ENCODE peak calls at places on chromosomes 5 and 9, in eight cellular contexts. One of them, this sample, is unnamed. For H3K36me3 and H3K4me1, the result is how much of the 10 kb centered on the place peaks cover.

GRCh38 chr5:10552183-10553143 is 11.4 kb upstream of the ANKRD33B start:
- DNase-seq in esophagus squamous epithelium: no peak
- DNase-seq in aorta: no peak
- DNase-seq in Caco-2: no peak
- DNase-seq in mammary epithelial cell: no peak
- DNase-seq in neuronal stem cell: no peak
- DNase-seq in naive thymus-derived CD4-positive, alpha-beta T cell: no peak
- DNase-seq in transverse colon: no peak
- DNase-seq in this sample: no peak

GRCh38 chr9:87891754-87892153 is 9.1 kb downstream of the SPATA31E1 start:
- DNase-seq in transverse colon: no peak
- DNase-seq in aorta: no peak
- DNase-seq in neuronal stem cell: no peak
- DNase-seq in naive thymus-derived CD4-positive, alpha-beta T cell: no peak
- DNase-seq in Caco-2: no peak
- DNase-seq in mammary epithelial cell: no peak
- DNase-seq in esophagus squamous epithelium: no peak
- DNase-seq in this sample: no peak

GRCh38 chr5:125209650-125210049 is 463.2 kb upstream of the ZNF608 start:
- DNase-seq in transverse colon: no peak
- DNase-seq in aorta: no peak
- DNase-seq in naive thymus-derived CD4-positive, alpha-beta T cell: no peak
- DNase-seq in neuronal stem cell: no peak
- DNase-seq in mammary epithelial cell: no peak
- DNase-seq in esophagus squamous epithelium: no peak
- DNase-seq in Caco-2: no peak
- DNase-seq in this sample: peak

GRCh38 chr9:94861589-94862241 is 135.2 kb downstream of the AOPEP start:
- DNase-seq in transverse colon: no peak
- DNase-seq in esophagus squamous epithelium: no peak
- DNase-seq in mammary epithelial cell: peak
- DNase-seq in neuronal stem cell: no peak
- DNase-seq in naive thymus-derived CD4-positive, alpha-beta T cell: no peak
- DNase-seq in Caco-2: no peak
- DNase-seq in aorta: no peak
- DNase-seq in this sample: no peak

GRCh38 chr9:110583237-110583636 is 3.7 kb upstream of the SVEP1 start:
- DNase-seq in naive thymus-derived CD4-positive, alpha-beta T cell: no peak
- DNase-seq in aorta: no peak
- DNase-seq in transverse colon: no peak
- DNase-seq in Caco-2: no peak
- DNase-seq in mammary epithelial cell: peak
- DNase-seq in esophagus squamous epithelium: no peak
- DNase-seq in neuronal stem cell: no peak
- DNase-seq in this sample: no peak

GRCh38 chr9:19184144-19184917 is 46.2 kb upstream of the DENND4C start:
- DNase-seq in Caco-2: peak
- DNase-seq in mammary epithelial cell: peak
- DNase-seq in neuronal stem cell: peak
- DNase-seq in esophagus squamous epithelium: peak
- DNase-seq in aorta: peak
- DNase-seq in naive thymus-derived CD4-positive, alpha-beta T cell: peak
- DNase-seq in transverse colon: peak
- DNase-seq in this sample: peak

GRCh38 chr5:140946578-140946977 is 19.7 kb upstream of the PCDHAC2 start:
- DNase-seq in mammary epithelial cell: no peak
- DNase-seq in esophagus squamous epithelium: no peak
- DNase-seq in naive thymus-derived CD4-positive, alpha-beta T cell: no peak
- DNase-seq in neuronal stem cell: no peak
- DNase-seq in transverse colon: no peak
- DNase-seq in aorta: no peak
- DNase-seq in Caco-2: no peak
- DNase-seq in this sample: no peak

GRCh38 chr5:135186662-135187522 is 152.9 kb upstream of the PITX1 start:
- DNase-seq in aorta: no peak
- DNase-seq in transverse colon: no peak
- DNase-seq in naive thymus-derived CD4-positive, alpha-beta T cell: no peak
- DNase-seq in mammary epithelial cell: peak
- DNase-seq in neuronal stem cell: no peak
- DNase-seq in esophagus squamous epithelium: no peak
- DNase-seq in Caco-2: peak
- DNase-seq in this sample: no peak

GRCh38 chr9:101465330-101465915 is 29.8 kb upstream of the ALDOB start:
- DNase-seq in aorta: no peak
- DNase-seq in neuronal stem cell: peak
- DNase-seq in transverse colon: peak
- DNase-seq in mammary epithelial cell: peak
- DNase-seq in naive thymus-derived CD4-positive, alpha-beta T cell: no peak
- DNase-seq in Caco-2: peak
- DNase-seq in esophagus squamous epithelium: no peak
- DNase-seq in this sample: peak

GRCh38 chr5:34008721-34009120 is 871 bp upstream of the AMACR start:
- DNase-seq in transverse colon: no peak
- DNase-seq in Caco-2: no peak
- DNase-seq in naive thymus-derived CD4-positive, alpha-beta T cell: no peak
- DNase-seq in neuronal stem cell: no peak
- DNase-seq in esophagus squamous epithelium: no peak
- DNase-seq in mammary epithelial cell: no peak
- DNase-seq in aorta: no peak
- DNase-seq in this sample: no peak

GRCh38 chr9:85610074-85610855 is 131.5 kb downstream of the AGTPBP1 start:
- DNase-seq in mammary epithelial cell: peak
- DNase-seq in naive thymus-derived CD4-positive, alpha-beta T cell: peak
- DNase-seq in neuronal stem cell: peak
- DNase-seq in esophagus squamous epithelium: no peak
- DNase-seq in Caco-2: no peak
- DNase-seq in aorta: no peak
- DNase-seq in transverse colon: no peak
- DNase-seq in this sample: peak

GRCh38 chr9:72351538-72352453 is 13.2 kb downstream of the ZFAND5 start:
- DNase-seq in esophagus squamous epithelium: no peak
- DNase-seq in mammary epithelial cell: peak
- DNase-seq in neuronal stem cell: no peak
- DNase-seq in aorta: no peak
- DNase-seq in naive thymus-derived CD4-positive, alpha-beta T cell: no peak
- DNase-seq in Caco-2: no peak
- DNase-seq in transverse colon: no peak
- DNase-seq in this sample: no peak

GRCh38 chr9:18058564-18058963 is 415.4 kb upstream of the ADAMTSL1 start:
- DNase-seq in transverse colon: no peak
- DNase-seq in naive thymus-derived CD4-positive, alpha-beta T cell: no peak
- DNase-seq in aorta: no peak
- DNase-seq in mammary epithelial cell: no peak
- DNase-seq in esophagus squamous epithelium: no peak
- DNase-seq in neuronal stem cell: no peak
- DNase-seq in Caco-2: no peak
- DNase-seq in this sample: no peak

GRCh38 chr9:123044556-123044955 is 11.1 kb downstream of the GPR21 start:
- DNase-seq in Caco-2: no peak
- DNase-seq in esophagus squamous epithelium: no peak
- DNase-seq in mammary epithelial cell: peak
- DNase-seq in aorta: no peak
- DNase-seq in naive thymus-derived CD4-positive, alpha-beta T cell: no peak
- DNase-seq in transverse colon: no peak
- DNase-seq in neuronal stem cell: no peak
- DNase-seq in this sample: no peak

GRCh38 chr9:128342971-128343680 is 2.8 kb downstream of the SLC27A4 start:
- DNase-seq in Caco-2: no peak
- DNase-seq in neuronal stem cell: no peak
- DNase-seq in aorta: no peak
- DNase-seq in mammary epithelial cell: no peak
- DNase-seq in naive thymus-derived CD4-positive, alpha-beta T cell: no peak
- DNase-seq in transverse colon: no peak
- DNase-seq in esophagus squamous epithelium: no peak
- DNase-seq in this sample: no peak

DNA sequence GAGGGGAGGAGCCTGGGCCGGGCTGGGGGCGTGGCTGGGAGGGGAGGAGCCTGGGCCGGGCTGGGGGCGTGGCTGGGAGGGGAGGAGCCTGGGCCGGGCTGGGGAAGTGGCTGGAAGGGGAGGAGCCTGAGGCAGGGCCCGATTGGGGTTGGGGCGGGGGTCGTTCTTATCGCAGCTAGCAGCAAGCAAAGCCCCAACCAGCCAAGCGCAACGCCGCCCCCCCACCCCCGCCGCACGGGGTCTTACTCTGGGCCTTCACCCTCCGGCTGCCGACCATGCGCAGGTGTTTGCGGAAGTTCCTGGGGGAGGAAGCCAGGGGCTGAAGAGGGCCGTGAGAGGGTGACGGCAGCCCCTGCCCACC is 5.0 kb downstream of the NSMF start:
- DNase-seq in Caco-2: no peak
- DNase-seq in esophagus squamous epithelium: no peak
- DNase-seq in transverse colon: peak
- DNase-seq in naive thymus-derived CD4-positive, alpha-beta T cell: peak
- DNase-seq in mammary epithelial cell: no peak
- DNase-seq in neuronal stem cell: peak
- DNase-seq in aorta: peak
- DNase-seq in this sample: no peak
- H3K36me3 ChIP-seq in Caco-2: under half
- H3K36me3 ChIP-seq in esophagus squamous epithelium: under half
- H3K36me3 ChIP-seq in transverse colon: under half
- H3K36me3 ChIP-seq in naive thymus-derived CD4-positive, alpha-beta T cell: under half
- H3K36me3 ChIP-seq in mammary epithelial cell: under half
- H3K36me3 ChIP-seq in neuronal stem cell: under half
- H3K36me3 ChIP-seq in aorta: under half
- H3K36me3 ChIP-seq in this sample: under half

GRCh38 chr9:92713528-92713927 is 43.6 kb upstream of the IPPK start:
- DNase-seq in transverse colon: no peak
- DNase-seq in mammary epithelial cell: no peak
- DNase-seq in esophagus squamous epithelium: no peak
- DNase-seq in Caco-2: no peak
- DNase-seq in aorta: no peak
- DNase-seq in naive thymus-derived CD4-positive, alpha-beta T cell: no peak
- DNase-seq in neuronal stem cell: no peak
- DNase-seq in this sample: no peak

GRCh38 chr9:92714016-92714415 is 44.1 kb upstream of the IPPK start:
- DNase-seq in neuronal stem cell: no peak
- DNase-seq in aorta: no peak
- DNase-seq in Caco-2: no peak
- DNase-seq in mammary epithelial cell: no peak
- DNase-seq in transverse colon: no peak
- DNase-seq in naive thymus-derived CD4-positive, alpha-beta T cell: no peak
- DNase-seq in esophagus squamous epithelium: no peak
- DNase-seq in this sample: no peak

GRCh38 chr9:92715488-92716231 is 45.7 kb upstream of the IPPK start:
- DNase-seq in Caco-2: no peak
- DNase-seq in naive thymus-derived CD4-positive, alpha-beta T cell: no peak
- DNase-seq in esophagus squamous epithelium: no peak
- DNase-seq in neuronal stem cell: no peak
- DNase-seq in transverse colon: no peak
- DNase-seq in aorta: peak
- DNase-seq in mammary epithelial cell: peak
- DNase-seq in this sample: peak

GRCh38 chr9:92716557-92716956 is 46.6 kb upstream of the IPPK start:
- DNase-seq in Caco-2: peak
- DNase-seq in neuronal stem cell: peak
- DNase-seq in esophagus squamous epithelium: no peak
- DNase-seq in naive thymus-derived CD4-positive, alpha-beta T cell: peak
- DNase-seq in aorta: peak
- DNase-seq in transverse colon: peak
- DNase-seq in mammary epithelial cell: peak
- DNase-seq in this sample: peak

DNA sequence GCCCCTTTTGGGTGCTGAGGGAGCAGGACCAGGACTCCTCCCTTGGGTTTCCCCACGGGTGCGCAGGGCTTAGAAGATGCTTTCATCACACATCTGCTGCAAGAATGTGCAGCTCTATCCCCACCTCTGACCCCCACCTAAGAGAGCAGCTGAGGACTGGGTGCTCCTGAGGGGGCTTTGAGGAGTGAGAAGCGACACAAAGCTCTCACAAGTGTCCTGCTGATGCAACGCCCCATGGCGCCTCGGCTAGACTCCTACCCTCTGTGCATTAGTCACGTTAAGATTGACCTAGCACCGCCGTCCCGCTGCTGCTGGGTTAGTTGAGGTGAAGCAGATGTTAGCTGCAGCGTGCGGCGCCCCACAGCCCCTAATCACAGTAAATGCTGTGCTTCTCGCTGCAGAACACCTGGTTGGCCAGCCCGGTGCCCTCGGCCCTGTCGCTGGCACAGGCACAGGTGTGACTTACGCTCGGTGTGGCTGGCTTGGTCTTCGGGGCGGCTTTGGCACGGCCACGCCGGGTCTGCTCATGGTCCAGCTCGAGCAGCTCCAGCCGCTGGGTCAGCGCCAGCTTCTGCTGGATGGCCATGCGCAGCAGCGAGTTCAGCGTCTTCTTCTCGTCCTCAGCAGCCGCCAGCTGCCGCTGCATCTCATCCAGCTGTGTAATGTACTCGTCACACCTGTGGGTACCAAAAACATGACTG is 45.0 kb upstream of the IPPK start:
- DNase-seq in aorta: peak
- DNase-seq in mammary epithelial cell: no peak
- DNase-seq in neuronal stem cell: no peak
- DNase-seq in naive thymus-derived CD4-positive, alpha-beta T cell: no peak
- DNase-seq in esophagus squamous epithelium: no peak
- DNase-seq in transverse colon: no peak
- DNase-seq in Caco-2: no peak
- DNase-seq in this sample: no peak
- H3K4me1 ChIP-seq in aorta: under half
- H3K4me1 ChIP-seq in mammary epithelial cell: under half
- H3K4me1 ChIP-seq in neuronal stem cell: under half
- H3K4me1 ChIP-seq in naive thymus-derived CD4-positive, alpha-beta T cell: under half
- H3K4me1 ChIP-seq in esophagus squamous epithelium: under half
- H3K4me1 ChIP-seq in transverse colon: under half
- H3K4me1 ChIP-seq in Caco-2: under half
- H3K4me1 ChIP-seq in this sample: under half

GRCh38 chr9:131619680-131620079 is 74.4 kb downstream of the PRRT1B start:
- DNase-seq in aorta: no peak
- DNase-seq in transverse colon: no peak
- DNase-seq in Caco-2: no peak
- DNase-seq in esophagus squamous epithelium: no peak
- DNase-seq in naive thymus-derived CD4-positive, alpha-beta T cell: no peak
- DNase-seq in mammary epithelial cell: no peak
- DNase-seq in neuronal stem cell: no peak
- DNase-seq in this sample: no peak
- H3K36me3 ChIP-seq in aorta: under half
- H3K36me3 ChIP-seq in transverse colon: under half
- H3K36me3 ChIP-seq in Caco-2: under half
- H3K36me3 ChIP-seq in esophagus squamous epithelium: under half
- H3K36me3 ChIP-seq in naive thymus-derived CD4-positive, alpha-beta T cell: under half
- H3K36me3 ChIP-seq in mammary epithelial cell: under half
- H3K36me3 ChIP-seq in neuronal stem cell: under half
- H3K36me3 ChIP-seq in this sample: under half

DNA sequence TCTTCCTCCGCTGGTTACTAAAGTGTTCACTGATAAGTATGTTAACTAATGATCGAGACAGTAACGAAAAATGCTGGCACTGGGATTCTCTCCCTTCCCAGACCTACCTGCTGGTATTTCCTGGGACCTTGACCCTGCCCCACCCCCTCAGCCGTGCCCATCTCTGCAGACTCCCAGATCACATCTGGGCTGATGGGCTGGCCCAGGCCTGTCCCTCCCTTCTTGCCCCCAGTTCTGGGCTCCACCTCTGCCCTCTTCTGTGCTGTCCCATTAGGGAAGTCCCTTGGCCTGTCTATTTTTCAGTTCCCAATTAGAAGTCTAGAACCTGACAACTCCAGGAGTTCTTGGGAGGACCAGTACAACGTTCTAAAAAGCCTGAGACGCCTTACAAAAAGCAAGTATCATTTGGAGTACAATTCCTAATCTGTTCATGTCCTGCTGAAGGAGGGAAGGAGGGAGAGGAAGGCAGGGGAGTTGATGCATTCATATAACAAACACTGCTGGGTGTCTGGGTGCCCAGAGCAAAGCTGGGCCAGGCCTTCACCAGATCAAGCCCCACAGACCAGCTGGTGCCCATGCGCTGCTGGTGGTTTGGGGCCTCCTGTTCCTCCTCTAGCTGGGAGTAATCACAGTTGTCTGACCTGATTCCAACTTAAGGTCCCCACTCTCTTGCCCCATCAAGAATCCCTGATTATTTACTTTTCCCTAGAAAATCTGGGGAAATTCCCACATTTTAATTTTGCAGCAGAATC is 47.1 kb downstream of the NEURL1B start:
- DNase-seq in neuronal stem cell: no peak
- DNase-seq in esophagus squamous epithelium: no peak
- DNase-seq in aorta: peak
- DNase-seq in naive thymus-derived CD4-positive, alpha-beta T cell: no peak
- DNase-seq in Caco-2: no peak
- DNase-seq in mammary epithelial cell: no peak
- DNase-seq in transverse colon: peak
- DNase-seq in this sample: no peak
- H3K4me1 ChIP-seq in neuronal stem cell: under half
- H3K4me1 ChIP-seq in esophagus squamous epithelium: under half
- H3K4me1 ChIP-seq in aorta: under half
- H3K4me1 ChIP-seq in naive thymus-derived CD4-positive, alpha-beta T cell: under half
- H3K4me1 ChIP-seq in Caco-2: under half
- H3K4me1 ChIP-seq in mammary epithelial cell: under half
- H3K4me1 ChIP-seq in transverse colon: under half
- H3K4me1 ChIP-seq in this sample: under half

This sample was measured in adrenal gland.